ENCODE peak calls at places on chromosomes 7 and 10, in six cellular contexts. One of them, this sample, is unnamed.

GRCh38 chr7:15753834-15754600 is 67.5 kb upstream of the MEOX2 start:
- DNase-seq in AG10803: peak
- DNase-seq in psoas muscle: no peak
- DNase-seq in ovary: no peak
- DNase-seq in AG04450: no peak
- DNase-seq in NB4: no peak
- DNase-seq in this sample: peak

GRCh38 chr7:139573871-139574270 is 50.4 kb downstream of the CLEC2L start:
- DNase-seq in psoas muscle: no peak
- DNase-seq in AG10803: no peak
- DNase-seq in NB4: no peak
- DNase-seq in ovary: no peak
- DNase-seq in AG04450: no peak
- DNase-seq in this sample: no peak

GRCh38 chr10:21315321-21316220 is 209.9 kb downstream of the SKIDA1 start:
- DNase-seq in AG10803: peak
- DNase-seq in NB4: no peak
- DNase-seq in psoas muscle: peak
- DNase-seq in AG04450: peak
- DNase-seq in ovary: peak
- DNase-seq in this sample: peak

GRCh38 chr7:45597286-45597984 is 23.3 kb downstream of the ADCY1 start:
- DNase-seq in ovary: no peak
- DNase-seq in psoas muscle: no peak
- DNase-seq in AG10803: no peak
- DNase-seq in AG04450: no peak
- DNase-seq in NB4: no peak
- DNase-seq in this sample: no peak

GRCh38 chr10:7234109-7234508 is 176.7 kb downstream of the SFMBT2 start:
- DNase-seq in AG10803: no peak
- DNase-seq in NB4: no peak
- DNase-seq in AG04450: no peak
- DNase-seq in psoas muscle: no peak
- DNase-seq in ovary: no peak
- DNase-seq in this sample: no peak

GRCh38 chr7:71683382-71683781 is 551.4 kb downstream of the GALNT17 start:
- DNase-seq in psoas muscle: no peak
- DNase-seq in NB4: no peak
- DNase-seq in AG04450: no peak
- DNase-seq in ovary: no peak
- DNase-seq in AG10803: no peak
- DNase-seq in this sample: no peak

GRCh38 chr10:34768261-34768971 is 46.7 kb downstream of the PARD3 start:
- DNase-seq in psoas muscle: peak
- DNase-seq in AG10803: peak
- DNase-seq in ovary: peak
- DNase-seq in NB4: no peak
- DNase-seq in AG04450: no peak
- DNase-seq in this sample: no peak

GRCh38 chr7:27397503-27397902 is 154.9 kb downstream of the EVX1 start:
- DNase-seq in NB4: no peak
- DNase-seq in ovary: no peak
- DNase-seq in AG10803: no peak
- DNase-seq in psoas muscle: no peak
- DNase-seq in AG04450: no peak
- DNase-seq in this sample: no peak

GRCh38 chr7:90681336-90682019 is 85.4 kb downstream of the CDK14 start:
- DNase-seq in AG04450: no peak
- DNase-seq in AG10803: no peak
- DNase-seq in ovary: no peak
- DNase-seq in psoas muscle: no peak
- DNase-seq in NB4: no peak
- DNase-seq in this sample: peak

GRCh38 chr10:35012781-35013180 is 77.4 kb downstream of the CUL2 start:
- DNase-seq in AG04450: no peak
- DNase-seq in NB4: no peak
- DNase-seq in psoas muscle: no peak
- DNase-seq in AG10803: no peak
- DNase-seq in ovary: no peak
- DNase-seq in this sample: no peak

GRCh38 chr7:147509052-147509480 is 1081.5 kb upstream of the C7orf33 start:
- DNase-seq in NB4: no peak
- DNase-seq in ovary: no peak
- DNase-seq in AG04450: no peak
- DNase-seq in psoas muscle: no peak
- DNase-seq in AG10803: peak
- DNase-seq in this sample: no peak

GRCh38 chr7:7912937-7913336 is 55.7 kb upstream of the GLCCI1 start:
- DNase-seq in ovary: no peak
- DNase-seq in NB4: no peak
- DNase-seq in AG10803: no peak
- DNase-seq in AG04450: no peak
- DNase-seq in psoas muscle: no peak
- DNase-seq in this sample: no peak

GRCh38 chr10:118034755-118035154 is 12.0 kb downstream of the RAB11FIP2 start:
- DNase-seq in psoas muscle: no peak
- DNase-seq in AG10803: peak
- DNase-seq in AG04450: no peak
- DNase-seq in ovary: no peak
- DNase-seq in NB4: peak
- DNase-seq in this sample: no peak

GRCh38 chr10:122139627-122140151 is 131.4 kb upstream of the BTBD16 start:
- DNase-seq in ovary: no peak
- DNase-seq in NB4: no peak
- DNase-seq in AG04450: no peak
- DNase-seq in AG10803: no peak
- DNase-seq in psoas muscle: peak
- DNase-seq in this sample: no peak

GRCh38 chr7:66930341-66930740 is 9.3 kb downstream of the TMEM248 start:
- DNase-seq in AG10803: peak
- DNase-seq in ovary: no peak
- DNase-seq in psoas muscle: no peak
- DNase-seq in AG04450: no peak
- DNase-seq in NB4: peak
- DNase-seq in this sample: no peak

GRCh38 chr7:133797818-133798485 is 329.2 kb upstream of the LRGUK start:
- DNase-seq in AG10803: peak
- DNase-seq in ovary: no peak
- DNase-seq in psoas muscle: no peak
- DNase-seq in AG04450: peak
- DNase-seq in NB4: no peak
- DNase-seq in this sample: no peak

GRCh38 chr10:22791655-22792054 is 77.3 kb upstream of the PIP4K2A start:
- DNase-seq in NB4: no peak
- DNase-seq in psoas muscle: no peak
- DNase-seq in ovary: no peak
- DNase-seq in AG04450: no peak
- DNase-seq in AG10803: no peak
- DNase-seq in this sample: no peak

GRCh38 chr10:17236468-17236886 is 8.4 kb downstream of the VIM start:
- DNase-seq in psoas muscle: no peak
- DNase-seq in AG10803: no peak
- DNase-seq in ovary: no peak
- DNase-seq in NB4: no peak
- DNase-seq in AG04450: no peak
- DNase-seq in this sample: no peak

GRCh38 chr10:95536894-95537542 is 24.2 kb downstream of the SORBS1 start:
- DNase-seq in psoas muscle: no peak
- DNase-seq in AG10803: no peak
- DNase-seq in ovary: no peak
- DNase-seq in AG04450: no peak
- DNase-seq in NB4: no peak
- DNase-seq in this sample: no peak

GRCh38 chr10:109663122-109663521 is 260.2 kb downstream of the XPNPEP1 start:
- DNase-seq in ovary: no peak
- DNase-seq in AG10803: no peak
- DNase-seq in NB4: no peak
- DNase-seq in AG04450: no peak
- DNase-seq in psoas muscle: no peak
- DNase-seq in this sample: no peak

GRCh38 chr10:105952153-105952552 is 1212.4 kb downstream of the SORCS1 start:
- DNase-seq in AG10803: peak
- DNase-seq in ovary: no peak
- DNase-seq in AG04450: peak
- DNase-seq in psoas muscle: no peak
- DNase-seq in NB4: peak
- DNase-seq in this sample: no peak

GRCh38 chr7:74708569-74709275 is 51.2 kb downstream of the GTF2I start:
- DNase-seq in NB4: no peak
- DNase-seq in psoas muscle: no peak
- DNase-seq in ovary: no peak
- DNase-seq in AG10803: no peak
- DNase-seq in AG04450: no peak
- DNase-seq in this sample: no peak

GRCh38 chr10:84337199-84337598 is 8.8 kb downstream of the CCSER2 start:
- DNase-seq in psoas muscle: no peak
- DNase-seq in ovary: no peak
- DNase-seq in NB4: peak
- DNase-seq in AG04450: no peak
- DNase-seq in AG10803: peak
- DNase-seq in this sample: no peak

GRCh38 chr7:48246073-48246472 is 74.8 kb downstream of the ABCA13 start:
- DNase-seq in psoas muscle: no peak
- DNase-seq in AG10803: peak
- DNase-seq in ovary: no peak
- DNase-seq in NB4: peak
- DNase-seq in AG04450: no peak
- DNase-seq in this sample: no peak

GRCh38 chr7:2734084-2734601 is 46.1 kb downstream of the AMZ1 start:
- DNase-seq in NB4: peak
- DNase-seq in ovary: peak
- DNase-seq in AG10803: no peak
- DNase-seq in AG04450: no peak
- DNase-seq in psoas muscle: no peak
- DNase-seq in this sample: no peak

GRCh38 chr7:132488634-132489302 is 87.5 kb downstream of the PLXNA4 start:
- DNase-seq in NB4: no peak
- DNase-seq in AG04450: no peak
- DNase-seq in psoas muscle: no peak
- DNase-seq in ovary: no peak
- DNase-seq in AG10803: peak
- DNase-seq in this sample: no peak

GRCh38 chr7:121873795-121874194 is 834 bp downstream of the PTPRZ1 start:
- DNase-seq in AG04450: no peak
- DNase-seq in psoas muscle: no peak
- DNase-seq in AG10803: no peak
- DNase-seq in ovary: no peak
- DNase-seq in NB4: no peak
- DNase-seq in this sample: no peak

GRCh38 chr10:131567279-131568162 is 256.0 kb upstream of the TCERG1L start:
- DNase-seq in AG04450: no peak
- DNase-seq in psoas muscle: no peak
- DNase-seq in ovary: no peak
- DNase-seq in AG10803: no peak
- DNase-seq in NB4: no peak
- DNase-seq in this sample: no peak

GRCh38 chr10:112490543-112490942 is 43.5 kb downstream of the VTI1A start:
- DNase-seq in AG10803: peak
- DNase-seq in ovary: no peak
- DNase-seq in NB4: no peak
- DNase-seq in AG04450: no peak
- DNase-seq in psoas muscle: peak
- DNase-seq in this sample: no peak

GRCh38 chr10:43905502-43906236 is 257.0 kb upstream of the ZNF32 start:
- DNase-seq in AG04450: no peak
- DNase-seq in ovary: peak
- DNase-seq in AG10803: peak
- DNase-seq in NB4: no peak
- DNase-seq in psoas muscle: no peak
- DNase-seq in this sample: no peak

GRCh38 chr7:132275384-132275783 is 300.9 kb downstream of the PLXNA4 start:
- DNase-seq in AG10803: no peak
- DNase-seq in NB4: no peak
- DNase-seq in AG04450: no peak
- DNase-seq in psoas muscle: no peak
- DNase-seq in ovary: no peak
- DNase-seq in this sample: no peak

GRCh38 chr7:80027616-80028173 is 106.9 kb upstream of the GNAI1 start:
- DNase-seq in psoas muscle: no peak
- DNase-seq in NB4: no peak
- DNase-seq in ovary: no peak
- DNase-seq in AG10803: no peak
- DNase-seq in AG04450: no peak
- DNase-seq in this sample: no peak
- H3K4me3 ChIP-seq in psoas muscle: no peak
- H3K4me3 ChIP-seq in NB4: no peak
- H3K4me3 ChIP-seq in ovary: no peak
- H3K4me3 ChIP-seq in AG10803: no peak
- H3K4me3 ChIP-seq in AG04450: no peak
- H3K4me3 ChIP-seq in this sample: no peak

GRCh38 chr7:99498546-99498944 is 1.5 kb downstream of the ZNF394 start:
- DNase-seq in ovary: no peak
- DNase-seq in psoas muscle: peak
- DNase-seq in NB4: peak
- DNase-seq in AG04450: no peak
- DNase-seq in AG10803: no peak
- DNase-seq in this sample: no peak
- TF ChIP-seq CTCF in ovary: no peak
- TF ChIP-seq CTCF in psoas muscle: no peak
- TF ChIP-seq CTCF in NB4: no peak
- TF ChIP-seq CTCF in AG04450: no peak
- TF ChIP-seq CTCF in AG10803: no peak
- TF ChIP-seq CTCF in this sample: no peak

DNA sequence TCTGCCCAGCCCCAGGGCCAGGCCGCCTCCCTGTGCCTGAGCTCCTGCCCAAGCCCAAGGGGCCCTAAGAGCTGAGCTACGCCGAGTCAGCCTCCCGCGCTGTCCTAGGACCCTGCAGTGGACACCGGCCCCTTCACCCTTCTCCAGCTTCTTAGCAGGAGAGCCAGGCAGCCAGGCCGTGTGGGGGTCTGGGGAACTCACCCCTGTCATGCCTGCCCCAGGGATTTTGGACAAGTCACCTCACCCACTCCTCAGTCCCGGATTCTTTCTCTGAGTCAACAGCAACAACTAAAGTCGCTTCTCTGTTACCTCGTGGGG is 79.3 kb downstream of the MKI67 start:
- DNase-seq in ovary: no peak
- DNase-seq in psoas muscle: no peak
- DNase-seq in NB4: no peak
- DNase-seq in AG10803: no peak
- DNase-seq in AG04450: no peak
- DNase-seq in this sample: no peak
- H3K4me3 ChIP-seq in ovary: no peak
- H3K4me3 ChIP-seq in psoas muscle: no peak
- H3K4me3 ChIP-seq in NB4: peak
- H3K4me3 ChIP-seq in AG10803: no peak
- H3K4me3 ChIP-seq in AG04450: no peak
- H3K4me3 ChIP-seq in this sample: no peak

GRCh38 chr10:78688945-78689935 is 379.5 kb upstream of the ZMIZ1 start:
- DNase-seq in NB4: no peak
- DNase-seq in psoas muscle: peak
- DNase-seq in AG04450: no peak
- DNase-seq in ovary: no peak
- DNase-seq in AG10803: peak
- DNase-seq in this sample: no peak
- TF ChIP-seq CTCF in NB4: no peak
- TF ChIP-seq CTCF in psoas muscle: no peak
- TF ChIP-seq CTCF in AG04450: no peak
- TF ChIP-seq CTCF in ovary: no peak
- TF ChIP-seq CTCF in AG10803: no peak
- TF ChIP-seq CTCF in this sample: no peak

This sample was measured in AG09309.